ENCODE peak calls at places on chromosomes 7 and 10, in four cellular contexts. One of them, this sample, is unnamed.

GRCh38 chr10:95693331-95693667 is 428 bp downstream of the TCTN3 start:
- DNase-seq in GM12878: no peak
- DNase-seq in HepG2: no peak
- DNase-seq in H1: no peak
- DNase-seq in this sample: peak; percentile 7

GRCh38 chr10:93784059-93784458 is 26.3 kb downstream of the LGI1 start:
- DNase-seq in GM12878: no peak
- DNase-seq in HepG2: no peak
- DNase-seq in H1: no peak
- DNase-seq in this sample: no peak

GRCh38 chr10:121042342-121042741 is 191.2 kb downstream of the WDR11 start:
- DNase-seq in GM12878: no peak
- DNase-seq in HepG2: no peak
- DNase-seq in H1: no peak
- DNase-seq in this sample: no peak

GRCh38 chr10:113752553-113752952 is 1.1 kb downstream of the PLEKHS1 start:
- DNase-seq in GM12878: no peak
- DNase-seq in HepG2: no peak
- DNase-seq in H1: no peak
- DNase-seq in this sample: no peak

GRCh38 chr10:14383266-14383665 is 52.5 kb upstream of the FRMD4A start:
- DNase-seq in GM12878: no peak
- DNase-seq in HepG2: no peak
- DNase-seq in H1: no peak
- DNase-seq in this sample: no peak

GRCh38 chr10:131093795-131094366 is 217.6 kb downstream of the TCERG1L start:
- DNase-seq in GM12878: no peak
- DNase-seq in HepG2: no peak
- DNase-seq in H1: no peak
- DNase-seq in this sample: no peak

GRCh38 chr10:94546058-94546595 is 539 bp downstream of the HELLS start:
- DNase-seq in GM12878: no peak
- DNase-seq in HepG2: peak; percentile 13
- DNase-seq in H1: no peak
- DNase-seq in this sample: peak; percentile 10

GRCh38 chr10:65931291-65932080 is 994.4 kb upstream of the LRRTM3 start:
- DNase-seq in GM12878: no peak
- DNase-seq in HepG2: no peak
- DNase-seq in H1: no peak
- DNase-seq in this sample: no peak

GRCh38 chr7:74479961-74480829 is 26.5 kb downstream of the GTF2IRD1 start:
- DNase-seq in GM12878: no peak
- DNase-seq in HepG2: peak; percentile 62
- DNase-seq in H1: peak; percentile 44
- DNase-seq in this sample: no peak

GRCh38 chr7:37541810-37542443 is 93.3 kb upstream of the ELMO1 start:
- DNase-seq in GM12878: peak; percentile 20
- DNase-seq in HepG2: no peak
- DNase-seq in H1: no peak
- DNase-seq in this sample: no peak

GRCh38 chr10:71603754-71604153 is 115.8 kb downstream of the C10orf105 start:
- DNase-seq in GM12878: no peak
- DNase-seq in HepG2: no peak
- DNase-seq in H1: no peak
- DNase-seq in this sample: no peak

GRCh38 chr7:139936760-139937310 is 107.8 kb downstream of the TBXAS1 start:
- DNase-seq in GM12878: no peak
- DNase-seq in HepG2: peak; percentile 62
- DNase-seq in H1: no peak
- DNase-seq in this sample: peak; percentile 85

GRCh38 chr10:2917926-2918325 is 149.4 kb upstream of the PFKP start:
- DNase-seq in GM12878: no peak
- DNase-seq in HepG2: no peak
- DNase-seq in H1: no peak
- DNase-seq in this sample: no peak

GRCh38 chr7:149777551-149778326 is 4.4 kb upstream of the ZNF467 start:
- DNase-seq in GM12878: no peak
- DNase-seq in HepG2: no peak
- DNase-seq in H1: no peak
- DNase-seq in this sample: no peak

GRCh38 chr7:3408814-3409595 is 108.0 kb downstream of the SDK1 start:
- DNase-seq in GM12878: no peak
- DNase-seq in HepG2: no peak
- DNase-seq in H1: no peak
- DNase-seq in this sample: no peak

GRCh38 chr7:106604303-106604918 is 56.5 kb downstream of the CCDC71L start:
- DNase-seq in GM12878: no peak
- DNase-seq in HepG2: no peak
- DNase-seq in H1: no peak
- DNase-seq in this sample: no peak

GRCh38 chr10:78203915-78204818 is 170.5 kb downstream of the RPS24 start:
- DNase-seq in GM12878: no peak
- DNase-seq in HepG2: peak; percentile 33
- DNase-seq in H1: no peak
- DNase-seq in this sample: no peak

GRCh38 chr10:112907893-112908292 is 42.2 kb upstream of the TCF7L2 start:
- DNase-seq in GM12878: no peak
- DNase-seq in HepG2: no peak
- DNase-seq in H1: no peak
- DNase-seq in this sample: no peak

GRCh38 chr7:127437772-127438330 is 45.3 kb upstream of the ZNF800 start:
- DNase-seq in GM12878: no peak
- DNase-seq in HepG2: no peak
- DNase-seq in H1: no peak
- DNase-seq in this sample: no peak

GRCh38 chr10:95394161-95394880 is 103.5 kb upstream of the PDLIM1 start:
- DNase-seq in GM12878: peak; percentile 55
- DNase-seq in HepG2: peak; percentile 20
- DNase-seq in H1: no peak
- DNase-seq in this sample: peak; percentile 59

GRCh38 chr7:19663816-19664531 is 44.9 kb downstream of the POLR1F start:
- DNase-seq in GM12878: peak; percentile 20
- DNase-seq in HepG2: no peak
- DNase-seq in H1: no peak
- DNase-seq in this sample: no peak
- TF ChIP-seq CBX5 in GM12878: no peak
- TF ChIP-seq CBX5 in HepG2: no peak
- TF ChIP-seq CBX5 in H1: no peak
- TF ChIP-seq CBX5 in this sample: no peak

GRCh38 chr10:34489973-34490372 is 325.1 kb downstream of the PARD3 start:
- DNase-seq in GM12878: no peak
- DNase-seq in HepG2: no peak
- DNase-seq in H1: no peak
- DNase-seq in this sample: no peak

GRCh38 chr10:34489436-34489835 is 325.7 kb downstream of the PARD3 start:
- DNase-seq in GM12878: no peak
- DNase-seq in HepG2: no peak
- DNase-seq in H1: no peak
- DNase-seq in this sample: no peak

GRCh38 chr10:34494012-34494411 is 321.1 kb downstream of the PARD3 start:
- DNase-seq in GM12878: no peak
- DNase-seq in HepG2: no peak
- DNase-seq in H1: no peak
- DNase-seq in this sample: no peak

GRCh38 chr10:34492081-34492480 is 323.0 kb downstream of the PARD3 start:
- DNase-seq in GM12878: no peak
- DNase-seq in HepG2: no peak
- DNase-seq in H1: no peak
- DNase-seq in this sample: no peak

GRCh38 chr10:34491666-34492065 is 323.4 kb downstream of the PARD3 start:
- DNase-seq in GM12878: no peak
- DNase-seq in HepG2: no peak
- DNase-seq in H1: no peak
- DNase-seq in this sample: no peak
- TF ChIP-seq CHD2 in GM12878: no peak
- TF ChIP-seq CHD2 in HepG2: no peak
- TF ChIP-seq CHD2 in H1: no peak
- TF ChIP-seq CHD2 in this sample: no peak

DNA sequence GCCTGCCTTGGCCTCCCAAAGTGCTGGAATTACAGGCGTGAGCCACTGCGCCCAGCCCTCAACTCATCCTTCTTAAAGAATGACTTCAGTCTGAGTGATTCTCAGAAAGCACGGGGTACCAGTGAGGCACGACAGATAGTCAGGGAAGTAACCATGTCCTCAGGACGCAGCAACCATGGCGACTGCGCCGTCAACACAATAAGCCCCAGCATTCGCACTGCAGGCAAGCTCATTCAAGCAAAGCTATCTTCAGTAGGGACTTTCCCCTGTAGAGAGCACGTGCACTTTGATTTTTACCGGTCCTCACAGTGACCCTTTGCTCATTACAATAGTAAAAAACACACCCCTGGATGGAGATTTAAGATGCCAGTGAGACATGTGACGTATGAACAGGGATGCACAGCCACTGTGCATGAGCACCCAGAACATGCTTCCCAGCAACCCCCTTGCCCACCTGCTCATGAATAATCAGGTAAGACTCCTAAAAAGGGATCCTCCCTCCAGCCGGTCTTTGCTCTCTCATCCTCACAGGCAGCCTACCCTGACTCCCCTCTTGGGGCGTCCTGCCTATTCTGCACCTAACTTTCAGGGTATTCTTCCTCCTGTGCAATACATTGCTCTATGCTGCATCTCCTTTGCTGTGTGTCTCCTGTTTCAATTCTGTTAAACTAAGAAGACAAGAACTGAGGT is 9.1 kb downstream of the WDR86 start:
- DNase-seq in GM12878: peak; percentile 41
- DNase-seq in HepG2: no peak
- DNase-seq in H1: no peak
- DNase-seq in this sample: no peak
- TF ChIP-seq CBX5 in GM12878: no peak
- TF ChIP-seq CBX5 in HepG2: no peak
- TF ChIP-seq CBX5 in H1: no peak
- TF ChIP-seq CBX5 in this sample: no peak

DNA sequence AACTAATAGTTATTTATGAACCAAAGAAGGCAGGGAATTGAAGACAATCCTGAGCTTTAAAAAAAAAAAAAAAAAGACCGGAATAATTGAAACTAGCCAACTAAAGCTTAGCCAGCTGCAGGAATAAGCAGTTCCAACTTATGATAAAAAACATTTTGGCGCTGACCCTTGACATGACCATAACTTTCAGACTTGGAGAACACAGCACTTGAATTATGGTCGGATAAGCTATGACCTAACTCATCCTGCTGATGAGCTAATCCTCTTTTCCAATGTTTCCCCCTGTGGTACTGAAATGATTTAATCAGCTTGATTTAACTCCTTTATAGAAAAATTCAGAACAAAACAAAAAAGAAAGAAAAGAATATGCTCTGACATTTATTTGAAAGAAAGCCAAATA is 181.8 kb downstream of the DGKB start:
- DNase-seq in GM12878: no peak
- DNase-seq in HepG2: no peak
- DNase-seq in H1: no peak
- DNase-seq in this sample: no peak
- TF ChIP-seq CHD2 in GM12878: no peak
- TF ChIP-seq CHD2 in HepG2: no peak
- TF ChIP-seq CHD2 in H1: no peak
- TF ChIP-seq CHD2 in this sample: no peak

GRCh38 chr7:26704786-26705185 is 159.6 kb downstream of the SKAP2 start:
- DNase-seq in GM12878: no peak
- DNase-seq in HepG2: no peak
- DNase-seq in H1: no peak
- DNase-seq in this sample: no peak

GRCh38 chr7:26700893-26701292 is 163.5 kb downstream of the SKAP2 start:
- DNase-seq in GM12878: no peak
- DNase-seq in HepG2: no peak
- DNase-seq in H1: no peak
- DNase-seq in this sample: no peak

GRCh38 chr7:26709210-26709990 is 155.0 kb downstream of the SKAP2 start:
- DNase-seq in GM12878: no peak
- DNase-seq in HepG2: no peak
- DNase-seq in H1: no peak
- DNase-seq in this sample: no peak

GRCh38 chr7:26704036-26704435 is 160.4 kb downstream of the SKAP2 start:
- DNase-seq in GM12878: no peak
- DNase-seq in HepG2: no peak
- DNase-seq in H1: no peak
- DNase-seq in this sample: no peak

GRCh38 chr7:26705567-26705966 is 158.8 kb downstream of the SKAP2 start:
- DNase-seq in GM12878: no peak
- DNase-seq in HepG2: peak; percentile 64
- DNase-seq in H1: no peak
- DNase-seq in this sample: no peak
- TF ChIP-seq CBX5 in GM12878: no peak
- TF ChIP-seq CBX5 in HepG2: no peak
- TF ChIP-seq CBX5 in H1: no peak
- TF ChIP-seq CBX5 in this sample: no peak

DNA sequence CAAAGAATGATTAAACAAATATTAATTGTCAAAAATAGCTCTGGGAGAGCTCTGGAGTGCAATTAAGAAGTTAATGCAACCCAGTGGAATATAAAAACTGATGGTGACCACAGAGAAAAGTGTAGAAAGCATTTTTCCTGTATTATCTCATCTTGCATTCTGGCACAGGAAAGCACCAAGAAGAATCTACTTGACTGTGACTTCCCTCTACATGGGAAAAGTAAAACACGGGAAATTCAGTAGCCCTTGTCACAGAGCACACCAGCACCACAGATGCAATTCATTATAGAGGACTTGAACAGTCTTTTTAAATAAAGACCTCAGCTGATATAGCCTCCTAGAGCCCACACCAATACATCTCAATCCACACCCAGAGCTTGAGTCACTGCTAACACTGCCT is 569.2 kb upstream of the SORCS1 start:
- DNase-seq in GM12878: no peak
- DNase-seq in HepG2: no peak
- DNase-seq in H1: no peak
- DNase-seq in this sample: no peak
- TF ChIP-seq CHD2 in GM12878: no peak
- TF ChIP-seq CHD2 in HepG2: no peak
- TF ChIP-seq CHD2 in H1: no peak
- TF ChIP-seq CHD2 in this sample: no peak

GRCh38 chr7:102834466-102834865 is 78.3 kb upstream of the LRRC17 start:
- DNase-seq in GM12878: no peak
- DNase-seq in HepG2: no peak
- DNase-seq in H1: no peak
- DNase-seq in this sample: no peak
- TF ChIP-seq CBX5 in GM12878: no peak
- TF ChIP-seq CBX5 in HepG2: no peak
- TF ChIP-seq CBX5 in H1: no peak
- TF ChIP-seq CBX5 in this sample: no peak